ENCODE peak calls at places on chromosome 19, in ten cellular contexts. F is T-helper 1 cell; E is amniotic stem cell; Y is aorta; Z is AG09319; B is GF-D8; L is effector CD4-positive, alpha-beta T cell; Q is activated T-cell treated with anti-CD3 and anti-CD28 coated beads, Interleukin-2, amount 50 U/mL, for 48 hours; U is stimulated activated CD8-positive, alpha-beta memory T cell treated with anti-CD3 and anti-CD28 coated beads, Interleukin-7, amount 100 ng/mL, for 1 hour; A is esophagus squamous epithelium. T is an unnamed sample.

GRCh38 chr19:48603449-48603848 is 3.1 kb upstream of the SPACA4 start:
- DNase-seq in Y (no peak), Z (no peak), B (no peak), F (no peak), A (no peak), E (no peak), U (no peak), L (no peak), Q (no peak), T (no peak)

GRCh38 chr19:1217366-1217765 is 11.8 kb downstream of the STK11 start:
- DNase-seq in L (no peak), B (no peak), A (no peak), U (no peak), Q (no peak), Y (no peak), F (no peak), E (no peak), Z (no peak), T (no peak)

GRCh38 chr19:7772752-7773291 is 9.8 kb downstream of the CLEC4M start:
- DNase-seq in L (no peak), Y (no peak), A (no peak), Z (no peak), E (no peak), Q (peak; percentile 46), F (peak; percentile 49), U (no peak), B (peak; percentile 55), T (no peak)

GRCh38 chr19:53328967-53329366 is 4.6 kb upstream of the ZNF845 start:
- DNase-seq in L (no peak), Y (peak; percentile 77), B (no peak), Z (no peak), U (no peak), F (no peak), A (no peak), E (no peak), Q (peak; percentile 28), T (no peak)

GRCh38 chr19:45161715-45162463 is 1.1 kb upstream of the NKPD1 start:
- DNase-seq in L (no peak), F (no peak), Z (no peak), B (no peak), Y (no peak), A (no peak), Q (no peak), E (no peak), U (no peak), T (no peak)

GRCh38 chr19:56720281-56720680 is 48.7 kb upstream of the ZNF835 start:
- DNase-seq in Z (no peak), A (no peak), Q (no peak), L (no peak), Y (no peak), B (no peak), F (no peak), U (no peak), E (no peak), T (no peak)

GRCh38 chr19:54439174-54439851 is 9.7 kb upstream of the LENG8 start:
- DNase-seq in A (no peak), U (no peak), E (no peak), Y (peak; percentile 51), L (no peak), B (no peak), F (no peak), Z (no peak), Q (peak; percentile 55), T (no peak)

GRCh38 chr19:48962849-48963165 is 2.3 kb upstream of the FTL start:
- DNase-seq in U (no peak), A (no peak), E (no peak), Q (no peak), F (no peak), Z (no peak), B (no peak), Y (no peak), L (no peak), T (no peak)

GRCh38 chr19:18895828-18896341 is at the start of gene CERS1:
- DNase-seq in L (no peak), E (no peak), A (no peak), Q (no peak), U (no peak), Z (no peak), F (no peak), Y (no peak), B (no peak), T (no peak)

GRCh38 chr19:10690351-10690781 is 10.9 kb upstream of the QTRT1 start:
- DNase-seq in Q (no peak), U (no peak), A (no peak), B (no peak), Y (no peak), E (no peak), F (no peak), L (no peak), Z (no peak), T (no peak)

GRCh38 chr19:40674291-40674690 is 16.2 kb downstream of the NUMBL start:
- DNase-seq in A (no peak), Z (no peak), E (no peak), Q (no peak), F (no peak), U (no peak), B (no peak), Y (no peak), L (no peak), T (no peak)

GRCh38 chr19:43651758-43652545 is 12.3 kb upstream of the CADM4 start:
- DNase-seq in F (peak; percentile 46), Q (peak; percentile 65), L (no peak), Y (no peak), B (no peak), A (no peak), E (no peak), U (no peak), Z (no peak), T (no peak)

GRCh38 chr19:48553676-48554384 is 1.9 kb downstream of the SULT2B1 start:
- DNase-seq in L (no peak), Z (no peak), A (no peak), U (no peak), B (no peak), E (no peak), F (no peak), Y (no peak), Q (no peak), T (no peak)

GRCh38 chr19:4272894-4273293 is 6.2 kb upstream of the SHD start:
- DNase-seq in E (no peak), Z (no peak), L (no peak), Y (no peak), Q (no peak), F (no peak), A (no peak), B (no peak), U (no peak), T (no peak)

GRCh38 chr19:43765109-43765876 is 10.5 kb upstream of the SMG9 start:
- DNase-seq in E (peak; percentile 93), A (no peak), F (peak; percentile 94), Z (peak; percentile 76), U (no peak), Q (peak; percentile 92), L (peak; percentile 64), Y (peak; percentile 90), B (no peak), T (peak; percentile 44)

GRCh38 chr19:45497791-45498190 is 452 bp upstream of the PPM1N start:
- DNase-seq in A (no peak), E (no peak), F (no peak), Y (no peak), Q (no peak), L (no peak), U (no peak), B (no peak), Z (no peak), T (no peak)

GRCh38 chr19:16376649-16377048 is 52.0 kb downstream of the KLF2 start:
- DNase-seq in E (no peak), B (no peak), F (peak; percentile 47), Z (no peak), U (no peak), L (peak; percentile 24), Y (peak; percentile 44), Q (peak; percentile 63), A (no peak), T (no peak)

GRCh38 chr19:10553087-10553667 is 9.5 kb downstream of the ATG4D start:
- DNase-seq in E (no peak), B (no peak), A (no peak), Y (no peak), Z (no peak), F (no peak), Q (peak; percentile 27), L (no peak), U (no peak), T (no peak)